ENCODE peak calls at places on chromosomes 3 and 15, in five cellular contexts. R, Z, N, F and H are unnamed samples.

GRCh38 chr15:59522988-59523461 is 85.0 kb downstream of the FAM81A start:
- DNase-seq in R (no peak), N (no peak), Z (no peak), F (no peak), H (no peak)

GRCh38 chr15:39084683-39085530 is 496.0 kb upstream of the THBS1 start:
- DNase-seq in F (peak), N (no peak), R (peak), Z (peak), H (no peak)

GRCh38 chr15:22952826-22953579 is 27.2 kb downstream of the CYFIP1 start:
- DNase-seq in N (no peak), R (no peak), Z (no peak), F (no peak), H (no peak)

GRCh38 chr3:157257101-157257500 is 97.2 kb upstream of the CCNL1 start:
- DNase-seq in F (no peak), Z (no peak), R (no peak), N (no peak), H (no peak)

GRCh38 chr3:45988804-45989203 is 6.8 kb downstream of the FYCO1 start:
- DNase-seq in N (no peak), R (no peak), Z (peak), F (no peak), H (no peak)

GRCh38 chr15:101429646-101430045 is 59.9 kb downstream of the PCSK6 start:
- DNase-seq in R (no peak), F (no peak), Z (no peak), N (peak), H (no peak)

GRCh38 chr3:114902691-114903101 is 244.4 kb downstream of the ZBTB20 start:
- DNase-seq in R (no peak), Z (no peak), F (no peak), N (no peak), H (no peak)

GRCh38 chr15:60731583-60732130 is 252.7 kb upstream of the ICE2 start:
- DNase-seq in F (no peak), Z (no peak), N (no peak), R (no peak), H (no peak)

GRCh38 chr3:159852821-159853505 is 135.7 kb upstream of the IL12A start:
- DNase-seq in F (no peak), R (no peak), Z (peak), N (no peak), H (peak)

GRCh38 chr3:122484985-122485384 is 29.8 kb downstream of the KPNA1 start:
- DNase-seq in F (no peak), N (no peak), R (no peak), Z (peak), H (no peak)

GRCh38 chr3:183636221-183637105 is 1.0 kb downstream of the KLHL24 start:
- DNase-seq in F (peak), N (peak), R (peak), Z (peak), H (peak)

DNA sequence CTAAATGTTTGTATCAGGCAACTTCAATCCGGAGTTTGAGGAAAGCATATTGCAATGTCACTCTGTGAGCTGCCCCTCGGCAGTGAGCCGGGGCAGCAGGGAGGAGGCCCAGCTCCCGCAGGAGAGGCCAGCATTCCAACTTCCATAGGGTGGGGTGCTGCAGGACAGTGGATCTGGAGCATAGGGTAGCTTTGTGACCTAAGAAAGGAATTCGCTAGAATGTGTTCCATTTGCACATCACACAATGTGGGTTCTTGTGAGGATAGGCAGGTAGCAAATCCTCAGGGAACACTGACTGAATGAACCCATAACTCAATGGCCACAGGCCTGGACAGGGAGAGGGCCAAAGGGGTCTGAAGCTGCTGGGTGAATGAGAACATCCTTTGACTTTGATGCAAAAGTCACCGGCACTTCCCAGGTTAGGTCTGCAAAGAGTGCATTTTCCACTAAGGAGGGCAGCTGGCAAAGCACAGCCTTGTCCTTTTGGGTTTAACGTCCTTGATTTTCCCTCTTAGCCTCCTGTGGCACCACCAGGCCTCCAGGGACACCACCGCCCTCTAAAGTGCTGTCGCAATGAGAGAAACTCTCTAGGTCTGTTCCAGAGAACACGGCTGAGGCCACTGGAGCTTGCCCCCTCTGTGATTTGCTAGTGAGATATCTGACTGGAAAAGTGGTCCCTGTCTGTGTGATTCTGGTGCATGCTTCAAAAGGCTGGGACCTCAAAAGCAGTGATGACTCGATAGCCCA is 36.2 kb downstream of the GABRB3 start:
- DNase-seq in R (no peak), N (no peak), F (no peak), Z (no peak), H (no peak)
- H3K4me3 ChIP-seq in R (no peak), N (no peak), F (no peak), Z (no peak), H (no peak)

GRCh38 chr15:49715213-49715612 is 94.4 kb downstream of the DTWD1 start:
- DNase-seq in Z (no peak), F (no peak), R (no peak), N (no peak), H (no peak)

GRCh38 chr15:49718846-49719245 is 98.0 kb downstream of the DTWD1 start:
- DNase-seq in Z (no peak), F (no peak), N (no peak), R (no peak), H (no peak)

GRCh38 chr15:49718234-49718633 is 97.4 kb downstream of the DTWD1 start:
- DNase-seq in Z (no peak), N (no peak), F (no peak), R (no peak), H (no peak)

GRCh38 chr15:49712846-49713450 is 92.1 kb downstream of the DTWD1 start:
- DNase-seq in F (no peak), Z (no peak), R (no peak), N (no peak), H (no peak)

GRCh38 chr15:49715701-49716100 is 94.9 kb downstream of the DTWD1 start:
- DNase-seq in F (no peak), R (no peak), Z (no peak), N (no peak), H (no peak)
- H3K4me3 ChIP-seq in F (no peak), R (no peak), Z (no peak), N (no peak), H (no peak)

DNA sequence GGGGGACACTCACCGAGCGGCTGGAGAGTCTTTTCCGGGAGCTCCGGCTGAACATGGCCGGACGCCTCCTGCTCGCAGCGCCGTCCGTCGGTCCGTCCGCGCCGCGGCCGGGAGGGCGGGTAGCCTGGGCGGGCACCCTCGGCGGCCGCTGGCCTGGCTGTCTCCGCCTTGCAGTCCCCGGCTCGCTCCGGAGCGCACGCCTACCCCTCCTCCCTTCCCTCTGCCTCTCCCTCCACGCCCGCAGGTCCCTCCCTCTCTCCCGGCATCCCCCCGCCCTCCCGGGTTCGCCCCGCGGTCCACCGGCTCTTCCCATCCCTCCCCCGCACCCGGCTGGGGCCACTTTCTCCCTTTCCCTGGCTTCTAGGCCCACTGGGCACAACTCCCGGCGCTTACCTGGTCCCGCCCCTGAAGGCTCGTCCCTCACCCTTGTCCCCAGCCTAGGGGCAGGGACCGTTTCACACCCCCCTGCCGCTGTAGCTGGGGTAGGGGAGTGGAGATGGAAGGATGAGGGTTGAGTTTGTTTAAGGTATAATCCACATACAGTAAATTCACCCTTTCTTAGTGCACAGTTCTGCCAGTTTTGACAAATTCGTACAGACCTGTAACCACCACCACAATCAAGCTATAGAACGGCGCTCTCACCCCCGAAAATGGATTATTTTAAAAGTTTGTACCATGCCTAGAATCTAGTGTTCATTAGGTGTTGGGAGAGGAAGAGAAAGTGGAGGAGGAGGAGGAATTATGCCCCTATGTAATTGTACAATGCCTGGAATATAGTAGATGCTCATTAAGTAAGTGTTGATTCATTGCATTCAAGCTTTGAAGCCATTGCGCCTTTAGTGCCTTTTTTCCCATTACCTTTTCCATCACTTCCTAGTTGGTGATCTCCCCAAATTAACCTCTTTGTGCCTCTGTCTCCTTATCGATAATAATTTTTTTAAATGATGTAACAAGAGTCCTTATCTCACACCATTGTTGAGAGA is 220.3 kb upstream of the PRICKLE2 start:
- DNase-seq in R (no peak), F (no peak), Z (no peak), N (no peak), H (no peak)
- H3K4me3 ChIP-seq in R (peak), F (peak), Z (peak), N (peak), H (peak)

DNA sequence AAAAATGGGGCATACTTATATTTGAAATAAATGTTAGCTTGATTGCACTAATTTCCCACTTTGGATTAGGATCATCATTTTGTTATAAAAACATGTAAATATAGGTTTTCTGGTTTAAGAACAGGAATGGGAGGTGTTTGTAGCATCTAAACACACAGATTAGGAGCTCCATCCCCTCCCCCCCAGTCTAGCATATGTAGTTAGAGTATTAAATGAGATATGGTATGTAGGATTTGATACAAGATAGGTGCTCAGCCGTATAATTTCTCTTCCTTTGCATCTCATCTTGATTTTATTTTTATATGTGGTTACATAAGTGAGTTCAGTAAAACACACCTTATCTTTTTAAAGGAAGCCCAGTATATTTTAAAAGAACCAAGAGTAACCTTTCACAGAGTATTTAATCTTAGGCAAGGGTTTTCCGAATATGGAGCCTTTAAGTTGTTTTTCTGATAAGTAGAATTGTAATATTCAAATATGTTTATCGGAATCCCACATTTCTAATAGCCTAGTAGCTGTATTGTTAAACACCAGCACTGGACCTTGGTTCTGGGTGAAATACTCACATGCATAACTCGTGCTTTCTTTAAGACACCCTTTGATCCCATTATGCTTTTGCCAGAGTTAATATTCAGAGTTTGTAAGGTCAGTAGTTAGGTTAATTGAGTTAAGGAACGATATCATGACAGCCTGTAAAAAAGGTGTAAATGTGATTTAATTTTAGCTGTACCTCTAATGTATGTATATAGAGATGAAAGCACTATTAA is 2.3 kb downstream of the SLC25A36 start:
- DNase-seq in N (no peak), F (no peak), R (no peak), Z (no peak), H (no peak)
- H3K4me3 ChIP-seq in N (no peak), F (peak), R (peak), Z (no peak), H (peak)

GRCh38 chr3:134055661-134056060 is 25.9 kb upstream of the SLCO2A1 start:
- DNase-seq in N (peak), R (no peak), Z (no peak), F (no peak), H (no peak)

GRCh38 chr3:134054881-134055280 is 25.2 kb upstream of the SLCO2A1 start:
- DNase-seq in F (no peak), Z (peak), R (no peak), N (peak), H (no peak)

GRCh38 chr3:134056464-134056891 is 26.8 kb upstream of the SLCO2A1 start:
- DNase-seq in N (peak), F (no peak), R (no peak), Z (peak), H (no peak)

GRCh38 chr3:134058728-134059601 is 29.2 kb upstream of the SLCO2A1 start:
- DNase-seq in Z (no peak), F (no peak), R (no peak), N (peak), H (no peak)

GRCh38 chr3:134057006-134057832 is 27.5 kb upstream of the SLCO2A1 start:
- DNase-seq in F (no peak), N (peak), Z (no peak), R (no peak), H (no peak)
- H3K4me3 ChIP-seq in F (no peak), N (no peak), Z (no peak), R (no peak), H (no peak)